ENCODE peak calls at places on chromosomes 11 and 22, in six cellular contexts. J, F, W, D, E and A are unnamed samples.

GRCh38 chr11:1549355-1550330 is 22.4 kb downstream of the DUSP8 start:
- DNase-seq in F (no peak), D (no peak), E (no peak), W (no peak), J (no peak), A (no peak)

GRCh38 chr11:86606270-86606848 is 66.1 kb downstream of the ME3 start:
- DNase-seq in W (no peak), E (no peak), F (no peak), J (no peak), D (no peak), A (no peak)

GRCh38 chr11:102347526-102348331 is 715 bp downstream of the BIRC2 start:
- DNase-seq in D (peak), F (peak), W (peak), J (no peak), E (no peak), A (peak)

GRCh38 chr11:44361883-44362282 is 51.9 kb upstream of the ALX4 start:
- DNase-seq in W (no peak), F (no peak), J (no peak), D (peak), E (no peak), A (peak)

GRCh38 chr11:3835100-3835485 is 5.7 kb downstream of the RHOG start:
- DNase-seq in D (no peak), W (no peak), E (no peak), F (no peak), J (no peak), A (no peak)

GRCh38 chr22:23086263-23086662 is 15.9 kb downstream of the GNAZ start:
- DNase-seq in D (no peak), J (no peak), E (no peak), F (no peak), W (no peak), A (no peak)

GRCh38 chr11:117375960-117376359 is 48.3 kb downstream of the CEP164 start:
- DNase-seq in J (no peak), E (no peak), F (no peak), W (no peak), D (no peak), A (no peak)

GRCh38 chr11:119892311-119892808 is 163.4 kb upstream of the NECTIN1 start:
- DNase-seq in J (no peak), E (no peak), D (no peak), W (no peak), F (no peak), A (peak)

GRCh38 chr11:24312464-24313238 is 184.2 kb upstream of the LUZP2 start:
- DNase-seq in D (no peak), J (peak), W (no peak), F (no peak), E (no peak), A (peak)

GRCh38 chr22:32533265-32534068 is 58.9 kb downstream of the FBXO7 start:
- DNase-seq in J (no peak), F (no peak), W (no peak), D (peak), E (no peak), A (no peak)

GRCh38 chr11:12185914-12186313 is 75.5 kb downstream of the MICAL2 start:
- DNase-seq in W (no peak), F (no peak), D (peak), E (no peak), J (no peak), A (peak)

GRCh38 chr11:71252782-71253730 is 679 bp upstream of the SHANK2 start:
- DNase-seq in W (no peak), D (peak), E (peak), J (no peak), F (peak), A (no peak)